ENCODE peak calls at places on chromosomes 7 and 10, in eight cellular contexts. S, A, G, E, Y, I, F and J are unnamed samples.

GRCh38 chr7:130902755-130903357 is 168.8 kb upstream of the KLF14 start:
- DNase-seq in S (no peak), A (no peak), G (no peak), E (no peak), Y (no peak), I (no peak), F (no peak), J (no peak)

GRCh38 chr10:117249493-117250093 is 8.7 kb downstream of the SLC18A2 start:
- DNase-seq in S (no peak), A (no peak), G (no peak), E (no peak), Y (no peak), I (no peak), F (no peak), J (no peak)

GRCh38 chr7:155809947-155810606 is 2.2 kb downstream of the SHH start:
- DNase-seq in S (no peak), A (no peak), G (no peak), E (no peak), Y (no peak), I (no peak), F (no peak), J (no peak)

GRCh38 chr7:408651-409343 is 110.8 kb downstream of the PDGFA start:
- DNase-seq in S (no peak), A (no peak), G (peak; percentile 62), E (no peak), Y (peak; percentile 17), I (no peak), F (no peak), J (no peak)

GRCh38 chr10:13613519-13613918 is 26.8 kb downstream of the PRPF18 start:
- DNase-seq in S (no peak), A (no peak), G (no peak), E (no peak), Y (no peak), I (peak; percentile 54), F (peak; percentile 63), J (no peak)

GRCh38 chr10:52257692-52258075 is 56.4 kb upstream of the DKK1 start:
- DNase-seq in S (no peak), A (no peak), G (no peak), E (no peak), Y (no peak), I (no peak), F (no peak), J (no peak)

GRCh38 chr10:91349381-91349780 is 60.8 kb upstream of the HECTD2 start:
- DNase-seq in S (peak; percentile 72), A (no peak), G (no peak), E (no peak), Y (no peak), I (peak; percentile 99), F (peak; percentile 98), J (peak; percentile 48)

GRCh38 chr7:75966209-75966961 is 28.0 kb downstream of the TMEM120A start:
- DNase-seq in S (no peak), A (no peak), G (peak; percentile 82), E (no peak), Y (no peak), I (peak; percentile 81), F (no peak), J (peak; percentile 77)

GRCh38 chr7:151927011-151927410 is 29.2 kb upstream of the GALNTL5 start:
- DNase-seq in S (no peak), A (no peak), G (no peak), E (no peak), Y (no peak), I (no peak), F (no peak), J (no peak)

GRCh38 chr7:30985756-30986155 is 22.0 kb downstream of the GHRHR start:
- DNase-seq in S (no peak), A (no peak), G (no peak), E (no peak), Y (no peak), I (no peak), F (no peak), J (no peak)

GRCh38 chr7:30984359-30985107 is 20.8 kb downstream of the GHRHR start:
- DNase-seq in S (no peak), A (no peak), G (no peak), E (no peak), Y (no peak), I (peak; percentile 56), F (peak; percentile 51), J (no peak)

GRCh38 chr7:30986331-30986730 is 22.6 kb downstream of the GHRHR start:
- DNase-seq in S (no peak), A (no peak), G (no peak), E (no peak), Y (no peak), I (no peak), F (no peak), J (no peak)

GRCh38 chr7:30983042-30983913 is 19.5 kb downstream of the GHRHR start:
- DNase-seq in S (peak; percentile 53), A (peak; percentile 75), G (peak; percentile 90), E (peak; percentile 83), Y (peak; percentile 85), I (peak; percentile 68), F (peak; percentile 73), J (peak; percentile 50)

DNA sequence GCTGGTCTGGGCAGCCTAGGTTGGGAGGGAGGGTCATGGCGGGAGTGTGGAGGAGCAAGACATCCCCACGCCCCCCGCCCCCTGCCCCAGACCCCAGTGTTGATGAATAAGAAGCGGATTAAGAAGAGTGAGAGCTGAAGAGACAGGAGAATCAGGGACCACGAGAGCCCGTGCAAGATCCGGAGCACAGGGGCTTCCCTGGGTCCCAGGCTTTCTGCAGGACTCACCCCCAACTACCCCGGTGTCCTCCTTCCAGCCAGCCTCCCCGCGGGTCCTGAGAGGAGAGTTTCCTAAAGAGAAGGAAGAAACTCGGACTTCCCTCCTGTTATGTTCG is 20.1 kb downstream of the GHRHR start:
- DNase-seq in S (no peak), A (no peak), G (no peak), E (no peak), Y (no peak), I (no peak), F (no peak), J (no peak)
- TF ChIP-seq CTCF in S (no peak), A (peak; percentile 17), G (no peak), E (no peak), Y (no peak), I (no peak), F (no peak), J (no peak)

GRCh38 chr7:139750459-139751095 is 27.2 kb downstream of the HIPK2 start:
- DNase-seq in S (no peak), A (no peak), G (no peak), E (no peak), Y (no peak), I (no peak), F (no peak), J (no peak)

GRCh38 chr7:139753693-139754111 is 24.1 kb downstream of the HIPK2 start:
- DNase-seq in S (no peak), A (no peak), G (no peak), E (no peak), Y (no peak), I (no peak), F (no peak), J (no peak)

GRCh38 chr7:139752600-139752999 is 25.2 kb downstream of the HIPK2 start:
- DNase-seq in S (no peak), A (no peak), G (no peak), E (no peak), Y (no peak), I (no peak), F (no peak), J (no peak)

GRCh38 chr7:139752148-139752547 is 25.6 kb downstream of the HIPK2 start:
- DNase-seq in S (no peak), A (no peak), G (no peak), E (no peak), Y (no peak), I (no peak), F (no peak), J (no peak)

GRCh38 chr7:139753079-139753692 is 24.6 kb downstream of the HIPK2 start:
- DNase-seq in S (no peak), A (no peak), G (no peak), E (no peak), Y (no peak), I (no peak), F (no peak), J (no peak)
- TF ChIP-seq CTCF in S (peak; percentile 32), A (peak; percentile 34), G (no peak), E (no peak), Y (no peak), I (peak; percentile 9), F (peak; percentile 19), J (no peak)

DNA sequence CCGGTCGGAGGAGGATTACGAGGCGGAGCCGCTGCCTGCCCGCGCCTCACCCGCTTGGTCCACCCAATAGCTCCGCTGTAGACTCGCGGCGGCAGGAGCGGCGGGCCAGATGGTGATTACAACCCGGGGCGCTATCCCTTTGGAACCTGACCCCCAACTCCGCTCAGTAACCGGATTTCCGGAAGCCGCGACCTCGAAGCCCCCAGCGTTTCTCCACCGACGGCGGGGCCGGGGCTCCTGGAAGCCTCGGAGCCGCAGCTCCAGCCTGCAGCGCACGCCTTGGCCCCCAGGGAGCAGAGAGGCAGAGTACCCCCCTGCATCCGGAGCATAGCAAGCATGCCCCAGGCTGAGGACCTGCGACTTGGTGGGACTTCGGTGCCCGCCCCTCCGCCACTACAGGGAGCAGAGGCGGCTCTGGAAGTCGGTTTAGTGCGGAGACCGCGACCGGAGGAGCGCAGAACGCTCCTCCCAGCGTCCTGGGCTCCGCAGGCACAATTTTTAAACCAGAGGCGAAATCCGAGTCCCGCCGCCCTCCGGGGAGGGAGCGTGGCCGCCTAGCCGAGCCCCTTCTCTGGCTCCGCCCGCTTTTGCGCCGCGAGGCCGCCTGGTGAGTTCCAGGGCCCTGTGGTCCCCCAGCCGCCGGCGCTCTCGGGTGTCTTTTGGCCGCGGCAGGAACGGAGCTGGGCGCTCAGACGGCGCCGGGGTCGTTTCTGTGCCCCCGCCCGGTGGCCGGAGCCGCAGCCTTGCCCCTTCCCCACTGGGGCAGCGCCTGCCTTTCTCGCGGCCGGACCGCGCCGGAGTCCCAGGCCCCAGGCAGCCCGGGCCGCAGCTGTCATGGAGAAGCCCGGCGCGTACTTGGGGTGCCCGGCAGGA is 28.2 kb upstream of the BMS1 start:
- DNase-seq in S (no peak), A (no peak), G (no peak), E (peak; percentile 70), Y (peak; percentile 65), I (no peak), F (peak; percentile 6), J (no peak)
- TF ChIP-seq CTCF in S (peak; percentile 3), A (no peak), G (no peak), E (no peak), Y (no peak), I (no peak), F (no peak), J (no peak)

DNA sequence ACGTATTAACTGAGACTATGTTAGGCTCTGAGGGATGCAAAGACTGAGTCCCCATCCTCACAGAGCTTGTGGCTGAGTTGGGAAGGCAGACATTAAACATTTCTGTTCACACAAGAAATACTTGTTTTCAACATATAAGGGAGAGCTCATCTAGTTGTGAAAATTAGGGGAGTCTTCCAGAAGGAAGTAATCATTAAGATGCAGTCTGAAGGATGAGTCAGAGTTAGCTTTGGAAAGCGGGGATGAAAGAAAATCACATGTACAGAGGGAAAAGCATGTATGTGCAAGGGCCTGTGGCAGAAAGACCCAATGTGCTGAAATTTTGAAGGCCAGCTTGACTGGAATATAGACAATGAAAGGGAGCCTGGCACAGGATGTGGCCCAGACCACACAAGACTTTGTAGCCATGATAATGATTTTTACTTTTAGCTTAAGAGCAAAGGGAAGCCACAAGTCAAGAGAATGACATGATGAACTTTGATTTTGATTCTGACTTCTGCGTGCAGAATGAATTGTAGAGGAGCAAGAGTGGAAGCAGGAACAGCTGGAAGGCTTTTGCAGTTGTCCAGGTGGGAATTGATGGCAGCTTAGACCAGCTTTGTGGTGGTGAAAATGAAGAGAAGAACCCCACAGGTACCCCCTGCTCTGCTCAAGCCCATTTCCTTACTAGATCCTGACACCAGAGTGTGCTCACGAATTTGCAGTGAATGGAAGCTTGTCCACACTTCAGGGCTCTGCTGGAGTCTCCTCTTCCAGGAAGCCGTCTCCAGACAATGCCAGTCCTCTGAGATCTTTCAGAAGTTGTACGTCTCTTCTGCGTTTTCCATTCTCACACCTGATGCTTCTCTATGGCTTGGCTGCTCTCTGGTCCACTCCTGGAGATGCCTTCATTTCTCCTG is 115.6 kb downstream of the ATXN7L1 start:
- DNase-seq in S (no peak), A (no peak), G (no peak), E (no peak), Y (no peak), I (peak; percentile 72), F (no peak), J (no peak)
- TF ChIP-seq CTCF in S (no peak), A (peak; percentile 33), G (no peak), E (no peak), Y (no peak), I (no peak), F (no peak), J (peak; percentile 0)